ENCODE peak calls at places on chromosomes 4 and X, in five cellular contexts. W is upper lobe of right lung, R is BE2C, P is vagina, C is HCT116. U is an unnamed sample. For H3K4me1, the result is how much of the 10 kb centered on the place peaks cover.

GRCh38 chr4:184419976-184420375 is 54.4 kb downstream of the IRF2 start:
- DNase-seq in W (no peak), R (no peak), P (no peak), C (no peak), U (no peak)

GRCh38 chr4:184489771-184490170 is 15.4 kb upstream of the IRF2 start:
- DNase-seq in W (no peak), R (no peak), P (no peak), C (no peak), U (no peak)

GRCh38 chr4:73086095-73086869 is 16.8 kb upstream of the COX18 start:
- DNase-seq in W (no peak), R (no peak), P (no peak), C (no peak), U (no peak)

GRCh38 chr4:155545456-155545855 is 121.2 kb upstream of the GUCY1A1 start:
- DNase-seq in W (no peak), R (no peak), P (no peak), C (no peak), U (no peak)

GRCh38 chrX:119382606-119383005 is 16.5 kb upstream of the SLC25A43 start:
- DNase-seq in W (no peak), R (no peak), P (no peak), C (no peak), U (no peak)

GRCh38 chr4:85419103-85419502 is 55.8 kb upstream of the ARHGAP24 start:
- DNase-seq in W (no peak), R (no peak), P (no peak), C (no peak), U (no peak)

GRCh38 chrX:18833071-18833731 is 125.8 kb downstream of the PPEF1 start:
- DNase-seq in W (no peak), R (peak), P (no peak), C (no peak), U (no peak)

GRCh38 chr4:99087887-99088484 is 602 bp downstream of the ADH5 start:
- DNase-seq in W (peak), R (peak), P (peak), C (no peak), U (no peak)

GRCh38 chr4:158374318-158374717 is 147.4 kb upstream of the RXFP1 start:
- DNase-seq in W (no peak), R (no peak), P (no peak), C (no peak), U (no peak)
- H3K4me1 ChIP-seq in W (under half), R (under half), P (under half), C (under half), U (under half)

GRCh38 chr4:37476691-37477090 is 209.5 kb downstream of the RELL1 start:
- DNase-seq in W (no peak), R (no peak), P (no peak), C (no peak), U (no peak)

GRCh38 chr4:37480509-37480908 is 205.7 kb downstream of the RELL1 start:
- DNase-seq in W (no peak), R (no peak), P (no peak), C (no peak), U (no peak)

GRCh38 chr4:37477126-37477525 is 209.1 kb downstream of the RELL1 start:
- DNase-seq in W (no peak), R (no peak), P (no peak), C (no peak), U (no peak)

GRCh38 chr4:37476256-37476655 is 209.9 kb downstream of the RELL1 start:
- DNase-seq in W (no peak), R (no peak), P (no peak), C (no peak), U (no peak)

GRCh38 chr4:37478151-37478550 is 208.0 kb downstream of the RELL1 start:
- DNase-seq in W (no peak), R (no peak), P (no peak), C (no peak), U (no peak)
- TF ChIP-seq CTCF in W (no peak), R (no peak), P (no peak), C (no peak), U (no peak)

DNA sequence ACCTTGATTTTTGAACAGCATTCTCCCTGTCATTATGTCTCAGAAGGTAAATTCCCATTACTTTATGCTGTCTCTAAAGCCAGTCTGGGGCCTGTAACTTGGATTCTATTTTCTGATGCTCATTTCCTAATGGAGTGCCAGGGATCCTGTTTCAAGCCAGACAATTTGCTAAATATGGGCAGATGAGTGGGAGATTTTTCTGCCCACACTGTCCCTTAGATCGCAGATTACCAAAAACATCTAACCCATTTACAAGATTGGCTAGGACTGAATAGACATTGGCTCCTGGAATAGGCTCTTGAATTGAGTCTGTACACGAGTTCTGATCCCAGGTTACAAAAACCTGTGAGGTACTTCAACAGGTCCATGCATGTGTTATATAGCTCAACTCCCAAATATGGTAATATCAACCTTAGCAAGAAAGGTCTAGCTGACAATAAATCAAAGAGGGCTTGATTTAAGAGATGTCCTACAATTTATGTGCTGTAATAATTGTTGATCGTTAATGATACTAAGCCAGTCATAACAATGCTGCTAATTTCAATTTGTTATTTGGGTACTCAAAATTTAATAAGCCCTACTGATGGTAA is 5.7 kb downstream of the GPC3 start:
- DNase-seq in W (no peak), R (no peak), P (no peak), C (no peak), U (no peak)
- H3K4me3 ChIP-seq in W (no peak), R (no peak), P (no peak), C (no peak), U (no peak)

DNA sequence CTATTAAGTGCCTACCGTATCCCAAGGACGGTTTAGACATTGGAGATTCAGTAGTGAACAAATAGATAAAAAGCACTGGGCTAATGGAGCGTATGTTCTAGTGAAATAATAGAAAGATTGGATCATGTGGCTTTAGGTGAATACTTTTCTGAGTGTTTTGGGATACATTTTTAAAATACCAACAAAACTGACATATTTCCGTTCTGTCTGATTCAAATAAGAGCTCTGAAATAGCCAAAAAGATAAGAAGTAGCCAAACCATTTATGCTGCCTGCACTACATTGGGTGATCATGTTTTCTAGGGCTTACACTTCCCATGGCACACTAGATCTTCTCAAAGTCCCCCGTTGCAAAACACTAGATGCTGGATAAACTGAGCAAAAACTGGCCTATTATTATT is 14.2 kb downstream of the IGFBP7 start:
- DNase-seq in W (no peak), R (no peak), P (no peak), C (no peak), U (no peak)
- H3K4me1 ChIP-seq in W (under half), R (under half), P (half or more), C (under half), U (under half)